ENCODE peak calls at places on chromosomes 2 and 18, in four cellular contexts. One of them, this sample, is unnamed.

GRCh38 chr2:32061973-32062861 is 1.1 kb upstream of the SPAST start:
- DNase-seq in astrocyte of the spinal cord: peak; percentile 41
- DNase-seq in WERI-Rb-1: peak; percentile 18
- DNase-seq in cardiac muscle cell: peak; percentile 83
- DNase-seq in this sample: peak; percentile 77

GRCh38 chr2:121489944-121490585 is 40.6 kb upstream of the RNU4ATAC start:
- DNase-seq in astrocyte of the spinal cord: no peak
- DNase-seq in WERI-Rb-1: no peak
- DNase-seq in cardiac muscle cell: no peak
- DNase-seq in this sample: no peak

GRCh38 chr2:116696223-116696622 is 1118.3 kb upstream of the DDX18 start:
- DNase-seq in astrocyte of the spinal cord: peak; percentile 3
- DNase-seq in WERI-Rb-1: no peak
- DNase-seq in cardiac muscle cell: no peak
- DNase-seq in this sample: no peak

GRCh38 chr2:128549646-128550260 is 231.1 kb upstream of the HS6ST1 start:
- DNase-seq in astrocyte of the spinal cord: peak; percentile 47
- DNase-seq in WERI-Rb-1: no peak
- DNase-seq in cardiac muscle cell: no peak
- DNase-seq in this sample: no peak

GRCh38 chr2:10305715-10306114 is 3.0 kb downstream of the HPCAL1 start:
- DNase-seq in astrocyte of the spinal cord: no peak
- DNase-seq in WERI-Rb-1: peak; percentile 63
- DNase-seq in cardiac muscle cell: no peak
- DNase-seq in this sample: no peak

GRCh38 chr18:44098551-44099098 is 582.1 kb upstream of the SETBP1 start:
- DNase-seq in astrocyte of the spinal cord: peak; percentile 47
- DNase-seq in WERI-Rb-1: peak; percentile 10
- DNase-seq in cardiac muscle cell: peak; percentile 54
- DNase-seq in this sample: peak; percentile 45

GRCh38 chr2:45119855-45120254 is 110.6 kb upstream of the SIX2 start:
- DNase-seq in astrocyte of the spinal cord: peak; percentile 77
- DNase-seq in WERI-Rb-1: no peak
- DNase-seq in cardiac muscle cell: peak; percentile 83
- DNase-seq in this sample: peak; percentile 90

GRCh38 chr2:208251098-208251497 is 3.8 kb downstream of the IDH1 start:
- DNase-seq in astrocyte of the spinal cord: no peak
- DNase-seq in WERI-Rb-1: no peak
- DNase-seq in cardiac muscle cell: no peak
- DNase-seq in this sample: no peak

GRCh38 chr2:60094450-60094929 is 459.0 kb downstream of the BCL11A start:
- DNase-seq in astrocyte of the spinal cord: no peak
- DNase-seq in WERI-Rb-1: no peak
- DNase-seq in cardiac muscle cell: no peak
- DNase-seq in this sample: no peak

GRCh38 chr2:220814441-220814840 is 757.7 kb downstream of the EPHA4 start:
- DNase-seq in astrocyte of the spinal cord: no peak
- DNase-seq in WERI-Rb-1: no peak
- DNase-seq in cardiac muscle cell: no peak
- DNase-seq in this sample: no peak

GRCh38 chr2:229715895-229716507 is 1.6 kb upstream of the DNER start:
- DNase-seq in astrocyte of the spinal cord: peak; percentile 54
- DNase-seq in WERI-Rb-1: peak; percentile 42
- DNase-seq in cardiac muscle cell: peak; percentile 23
- DNase-seq in this sample: peak; percentile 27

GRCh38 chr2:11628675-11629074 is 41.3 kb downstream of the NTSR2 start:
- DNase-seq in astrocyte of the spinal cord: no peak
- DNase-seq in WERI-Rb-1: no peak
- DNase-seq in cardiac muscle cell: no peak
- DNase-seq in this sample: no peak

GRCh38 chr2:231263118-231263831 is 64.8 kb downstream of the ARMC9 start:
- DNase-seq in astrocyte of the spinal cord: peak; percentile 11
- DNase-seq in WERI-Rb-1: no peak
- DNase-seq in cardiac muscle cell: no peak
- DNase-seq in this sample: no peak

GRCh38 chr2:160317113-160318099 is 117.3 kb upstream of the ITGB6 start:
- DNase-seq in astrocyte of the spinal cord: peak; percentile 66
- DNase-seq in WERI-Rb-1: no peak
- DNase-seq in cardiac muscle cell: peak; percentile 89
- DNase-seq in this sample: peak; percentile 59

GRCh38 chr2:67828066-67828465 is 234.7 kb downstream of the C1D start:
- DNase-seq in astrocyte of the spinal cord: no peak
- DNase-seq in WERI-Rb-1: no peak
- DNase-seq in cardiac muscle cell: no peak
- DNase-seq in this sample: no peak

GRCh38 chr2:234980476-234981187 is 28.8 kb downstream of the SH3BP4 start:
- DNase-seq in astrocyte of the spinal cord: peak; percentile 72
- DNase-seq in WERI-Rb-1: no peak
- DNase-seq in cardiac muscle cell: peak; percentile 68
- DNase-seq in this sample: no peak

GRCh38 chr2:167209784-167210183 is 321.5 kb downstream of the XIRP2 start:
- DNase-seq in astrocyte of the spinal cord: no peak
- DNase-seq in WERI-Rb-1: no peak
- DNase-seq in cardiac muscle cell: peak; percentile 49
- DNase-seq in this sample: peak; percentile 53

DNA sequence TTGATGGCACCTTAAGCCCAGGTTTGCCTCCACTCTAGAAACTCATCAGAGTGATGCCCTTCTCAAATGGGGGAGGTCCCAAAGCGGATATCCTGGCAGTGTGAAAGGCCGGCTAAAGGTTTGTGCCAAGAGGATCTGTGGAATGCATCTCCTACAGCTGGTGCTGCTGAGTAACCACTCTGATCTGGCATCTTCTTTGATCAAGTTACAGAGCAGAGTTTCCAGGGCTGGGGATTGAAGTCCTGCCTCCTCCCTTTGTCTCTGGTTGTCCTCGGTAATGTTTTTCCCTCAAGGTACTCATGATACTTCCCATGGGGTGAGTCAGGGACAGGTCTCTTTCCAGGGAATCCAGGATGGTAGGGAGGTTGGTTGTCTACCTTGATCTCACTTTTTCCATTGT is 24.6 kb downstream of the PRKRA start:
- DNase-seq in astrocyte of the spinal cord: peak; percentile 27
- DNase-seq in WERI-Rb-1: no peak
- DNase-seq in cardiac muscle cell: peak; percentile 26
- DNase-seq in this sample: no peak
- TF ChIP-seq CTCF in astrocyte of the spinal cord: no peak
- TF ChIP-seq CTCF in WERI-Rb-1: no peak
- TF ChIP-seq CTCF in cardiac muscle cell: no peak
- TF ChIP-seq CTCF in this sample: no peak

DNA sequence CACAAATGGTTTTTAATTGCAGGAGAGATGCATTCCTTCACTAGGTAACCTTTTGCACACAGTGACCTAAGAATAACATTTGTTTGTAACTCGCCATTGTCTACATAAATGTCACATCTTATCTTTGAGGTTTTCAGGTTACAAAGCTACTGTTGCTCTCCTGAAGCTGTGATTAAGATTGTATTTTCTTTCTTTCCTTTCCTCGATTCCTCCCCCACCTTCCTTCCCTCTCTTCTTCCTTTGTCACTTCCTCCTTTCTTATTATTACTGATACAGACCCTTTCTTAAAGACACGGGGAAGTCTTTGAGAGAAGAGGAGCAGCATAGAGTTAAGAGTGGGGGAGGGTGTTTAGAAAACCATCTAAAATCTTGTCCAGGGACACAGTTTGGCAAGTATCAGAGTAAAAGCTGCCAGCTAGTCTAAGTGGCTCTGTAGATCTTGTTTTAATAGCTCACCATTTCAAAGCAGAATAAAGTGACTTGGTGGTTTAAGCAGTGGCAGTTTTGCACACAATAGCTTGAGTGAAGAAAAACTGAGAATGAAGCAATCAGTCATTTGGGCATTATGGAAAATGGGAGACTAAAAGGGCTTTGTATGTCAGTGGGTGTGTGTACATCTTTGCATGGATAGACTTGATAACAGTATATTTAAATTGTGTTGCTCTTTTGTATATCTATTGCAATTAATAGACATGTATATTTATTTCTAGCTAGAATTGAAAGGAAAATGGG is 10.9 kb downstream of the CERS6 start:
- DNase-seq in astrocyte of the spinal cord: no peak
- DNase-seq in WERI-Rb-1: no peak
- DNase-seq in cardiac muscle cell: no peak
- DNase-seq in this sample: no peak
- H3K4me3 ChIP-seq in astrocyte of the spinal cord: no peak overlapping the region
- H3K4me3 ChIP-seq in WERI-Rb-1: no peak overlapping the region
- H3K4me3 ChIP-seq in cardiac muscle cell: no peak overlapping the region
- H3K4me3 ChIP-seq in this sample: no peak overlapping the region

DNA sequence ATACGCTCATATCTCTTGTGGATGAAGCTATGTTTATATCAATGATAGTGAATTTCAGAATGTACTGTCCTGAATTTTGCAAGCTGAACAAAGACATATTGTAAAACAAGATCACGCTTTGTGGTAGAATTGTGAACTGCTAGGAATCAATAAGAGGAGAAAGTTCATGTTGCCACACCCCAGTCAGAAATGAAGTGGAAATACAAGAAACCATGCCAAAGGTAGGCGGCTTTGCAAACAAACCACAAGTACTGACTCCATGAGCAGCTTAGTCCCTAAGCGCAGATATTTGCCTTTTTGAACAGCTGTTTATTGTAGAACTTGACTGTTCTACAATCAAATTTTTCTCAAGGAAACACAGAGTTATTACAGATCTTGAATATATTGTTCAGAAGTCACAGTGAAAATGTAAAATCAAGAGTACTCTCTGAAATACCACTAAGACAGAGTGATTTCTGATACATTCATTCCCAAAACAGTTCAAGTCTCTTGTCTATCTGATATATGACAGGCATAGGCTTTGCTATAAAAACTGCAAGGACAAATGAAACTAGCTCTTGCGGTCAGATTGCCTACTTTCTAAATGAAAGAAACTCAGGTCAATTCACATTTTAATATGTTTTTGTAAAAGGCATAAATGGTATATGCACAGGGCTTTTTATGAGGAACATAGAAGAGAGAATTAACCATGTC is 120.9 kb upstream of the CDH19 start:
- DNase-seq in astrocyte of the spinal cord: no peak
- DNase-seq in WERI-Rb-1: no peak
- DNase-seq in cardiac muscle cell: peak; percentile 80
- DNase-seq in this sample: peak; percentile 4
- TF ChIP-seq CTCF in astrocyte of the spinal cord: no peak
- TF ChIP-seq CTCF in WERI-Rb-1: no peak
- TF ChIP-seq CTCF in cardiac muscle cell: no peak
- TF ChIP-seq CTCF in this sample: no peak

GRCh38 chr2:63763336-63764056 is 78.2 kb upstream of the UGP2 start:
- DNase-seq in astrocyte of the spinal cord: peak; percentile 3
- DNase-seq in WERI-Rb-1: no peak
- DNase-seq in cardiac muscle cell: peak; percentile 15
- DNase-seq in this sample: peak; percentile 90
- H3K4me3 ChIP-seq in astrocyte of the spinal cord: no peak overlapping the region
- H3K4me3 ChIP-seq in WERI-Rb-1: no peak overlapping the region
- H3K4me3 ChIP-seq in cardiac muscle cell: no peak overlapping the region
- H3K4me3 ChIP-seq in this sample: no peak overlapping the region